ENCODE peak calls at places on chromosomes 11 and 22, in four cellular contexts. One of them, this sample, is unnamed.

GRCh38 chr22:43401661-43402060 is 10.2 kb upstream of the MPPED1 start:
- DNase-seq in hepatocyte: no peak
- DNase-seq in HepG2: no peak
- DNase-seq in GM23248: no peak
- DNase-seq in this sample: no peak

GRCh38 chr11:9053631-9054030 is 37.8 kb downstream of the SCUBE2 start:
- DNase-seq in hepatocyte: no peak
- DNase-seq in GM23248: peak
- DNase-seq in HepG2: no peak
- DNase-seq in this sample: no peak

GRCh38 chr11:121643530-121644512 is 191.1 kb upstream of the SORL1-AS1 start:
- DNase-seq in HepG2: no peak
- DNase-seq in hepatocyte: no peak
- DNase-seq in GM23248: no peak
- DNase-seq in this sample: no peak

GRCh38 chr11:123640677-123641494 is 13.5 kb downstream of the SCN3B start:
- DNase-seq in GM23248: peak
- DNase-seq in HepG2: peak
- DNase-seq in hepatocyte: peak
- DNase-seq in this sample: peak

GRCh38 chr11:7907121-7907520 is 23.9 kb downstream of the OR10A6 start:
- DNase-seq in GM23248: peak
- DNase-seq in hepatocyte: no peak
- DNase-seq in HepG2: no peak
- DNase-seq in this sample: no peak

GRCh38 chr11:127268956-127269355 is 268.4 kb upstream of the KIRREL3 start:
- DNase-seq in HepG2: no peak
- DNase-seq in GM23248: no peak
- DNase-seq in hepatocyte: no peak
- DNase-seq in this sample: no peak

GRCh38 chr22:49664371-49664881 is 163.2 kb downstream of the BRD1 start:
- DNase-seq in hepatocyte: no peak
- DNase-seq in GM23248: no peak
- DNase-seq in HepG2: no peak
- DNase-seq in this sample: no peak

GRCh38 chr11:62402226-62402625 is 16.6 kb upstream of the SCGB1A1 start:
- DNase-seq in hepatocyte: no peak
- DNase-seq in HepG2: no peak
- DNase-seq in GM23248: peak
- DNase-seq in this sample: no peak

GRCh38 chr11:107834995-107835394 is 23.6 kb downstream of the SLC35F2 start:
- DNase-seq in HepG2: no peak
- DNase-seq in GM23248: no peak
- DNase-seq in hepatocyte: peak
- DNase-seq in this sample: no peak

GRCh38 chr11:35649984-35650383 is 12.6 kb upstream of the TRIM44 start:
- DNase-seq in HepG2: no peak
- DNase-seq in hepatocyte: no peak
- DNase-seq in GM23248: peak
- DNase-seq in this sample: peak

GRCh38 chr11:121449123-121449522 is 3.0 kb upstream of the SORL1 start:
- DNase-seq in HepG2: no peak
- DNase-seq in GM23248: no peak
- DNase-seq in hepatocyte: no peak
- DNase-seq in this sample: no peak

GRCh38 chr11:131633978-131634377 is 263.6 kb downstream of the NTM start:
- DNase-seq in hepatocyte: no peak
- DNase-seq in HepG2: no peak
- DNase-seq in GM23248: peak
- DNase-seq in this sample: no peak

GRCh38 chr11:6632116-6633073 is 13.2 kb upstream of the TPP1 start:
- DNase-seq in GM23248: no peak
- DNase-seq in hepatocyte: no peak
- DNase-seq in HepG2: no peak
- DNase-seq in this sample: no peak

GRCh38 chr11:46332568-46333128 is 14.6 kb upstream of the DGKZ start:
- DNase-seq in hepatocyte: no peak
- DNase-seq in GM23248: peak
- DNase-seq in HepG2: no peak
- DNase-seq in this sample: no peak

GRCh38 chr22:45314054-45314721 is 4.5 kb downstream of the FAM118A start:
- DNase-seq in HepG2: peak
- DNase-seq in hepatocyte: peak
- DNase-seq in GM23248: no peak
- DNase-seq in this sample: no peak

GRCh38 chr11:118051136-118051610 is 25.7 kb upstream of the TMPRSS4 start:
- DNase-seq in HepG2: no peak
- DNase-seq in hepatocyte: no peak
- DNase-seq in GM23248: no peak
- DNase-seq in this sample: no peak

GRCh38 chr11:102469196-102469821 is 16.7 kb upstream of the TMEM123 start:
- DNase-seq in GM23248: peak
- DNase-seq in HepG2: no peak
- DNase-seq in hepatocyte: peak
- DNase-seq in this sample: peak

GRCh38 chr11:94768602-94769511 is 701 bp downstream of the AMOTL1 start:
- DNase-seq in hepatocyte: peak
- DNase-seq in GM23248: peak
- DNase-seq in HepG2: no peak
- DNase-seq in this sample: peak

GRCh38 chr22:16699336-16699735 is 106.7 kb upstream of the CCT8L2 start:
- DNase-seq in GM23248: no peak
- DNase-seq in HepG2: no peak
- DNase-seq in hepatocyte: no peak
- DNase-seq in this sample: no peak

GRCh38 chr11:20258496-20258895 is 98.2 kb upstream of the DBX1 start:
- DNase-seq in hepatocyte: no peak
- DNase-seq in GM23248: no peak
- DNase-seq in HepG2: no peak
- DNase-seq in this sample: no peak

GRCh38 chr11:2248242-2248641 is 22.1 kb downstream of the ASCL2 start:
- DNase-seq in HepG2: no peak
- DNase-seq in GM23248: no peak
- DNase-seq in hepatocyte: no peak
- DNase-seq in this sample: no peak

GRCh38 chr11:74397531-74398243 is 546 bp downstream of the PGM2L1 start:
- DNase-seq in GM23248: peak
- DNase-seq in HepG2: peak
- DNase-seq in hepatocyte: peak
- DNase-seq in this sample: peak

GRCh38 chr22:22026157-22026831 is 43.7 kb upstream of the TOP3B start:
- DNase-seq in GM23248: no peak
- DNase-seq in HepG2: no peak
- DNase-seq in hepatocyte: no peak
- DNase-seq in this sample: no peak

GRCh38 chr11:132874638-132875037 is 657.7 kb downstream of the OPCML start:
- DNase-seq in GM23248: peak
- DNase-seq in hepatocyte: peak
- DNase-seq in HepG2: no peak
- DNase-seq in this sample: peak

GRCh38 chr22:41862530-41863266 is 29.8 kb downstream of the SREBF2 start:
- DNase-seq in hepatocyte: no peak
- DNase-seq in GM23248: peak
- DNase-seq in HepG2: no peak
- DNase-seq in this sample: no peak

GRCh38 chr22:47053013-47053864 is 290.8 kb downstream of the TBC1D22A start:
- DNase-seq in hepatocyte: no peak
- DNase-seq in HepG2: no peak
- DNase-seq in GM23248: no peak
- DNase-seq in this sample: no peak

GRCh38 chr22:30697975-30698374 is 3.3 kb downstream of the OSBP2 start:
- DNase-seq in HepG2: no peak
- DNase-seq in hepatocyte: no peak
- DNase-seq in GM23248: no peak
- DNase-seq in this sample: no peak

GRCh38 chr22:33210129-33210784 is 152.1 kb upstream of the SYN3 start:
- DNase-seq in GM23248: peak
- DNase-seq in HepG2: peak
- DNase-seq in hepatocyte: peak
- DNase-seq in this sample: peak

GRCh38 chr11:86589856-86590589 is 82.4 kb downstream of the ME3 start:
- DNase-seq in GM23248: no peak
- DNase-seq in HepG2: no peak
- DNase-seq in hepatocyte: no peak
- DNase-seq in this sample: no peak

GRCh38 chr11:102592634-102593581 is 32.2 kb downstream of the MMP20 start:
- DNase-seq in hepatocyte: no peak
- DNase-seq in GM23248: peak
- DNase-seq in HepG2: peak
- DNase-seq in this sample: peak

GRCh38 chr22:35616043-35616442 is 1.1 kb downstream of the MB start:
- DNase-seq in hepatocyte: no peak
- DNase-seq in GM23248: no peak
- DNase-seq in HepG2: no peak
- DNase-seq in this sample: no peak

GRCh38 chr22:41752011-41752975 is 48.2 kb upstream of the CCDC134 start:
- DNase-seq in GM23248: peak
- DNase-seq in HepG2: peak
- DNase-seq in hepatocyte: no peak
- DNase-seq in this sample: peak

GRCh38 chr22:38208549-38209097 is 6.8 kb downstream of the MAFF start:
- DNase-seq in HepG2: no peak
- DNase-seq in hepatocyte: no peak
- DNase-seq in GM23248: no peak
- DNase-seq in this sample: no peak

GRCh38 chr22:20304646-20305045 is 15.2 kb downstream of the DGCR6L start:
- DNase-seq in HepG2: no peak
- DNase-seq in GM23248: no peak
- DNase-seq in hepatocyte: no peak
- DNase-seq in this sample: no peak

GRCh38 chr11:59261150-59261549 is 48.4 kb upstream of the MPEG1 start:
- DNase-seq in hepatocyte: no peak
- DNase-seq in GM23248: no peak
- DNase-seq in HepG2: no peak
- DNase-seq in this sample: no peak

GRCh38 chr11:59263225-59263894 is 50.6 kb upstream of the MPEG1 start:
- DNase-seq in GM23248: no peak
- DNase-seq in hepatocyte: peak
- DNase-seq in HepG2: peak
- DNase-seq in this sample: peak

GRCh38 chr11:59262419-59262818 is 49.7 kb upstream of the MPEG1 start:
- DNase-seq in GM23248: no peak
- DNase-seq in HepG2: no peak
- DNase-seq in hepatocyte: no peak
- DNase-seq in this sample: no peak

GRCh38 chr11:59259047-59259446 is 46.3 kb upstream of the MPEG1 start:
- DNase-seq in hepatocyte: no peak
- DNase-seq in HepG2: no peak
- DNase-seq in GM23248: no peak
- DNase-seq in this sample: no peak

GRCh38 chr11:59259867-59260475 is 47.2 kb upstream of the MPEG1 start:
- DNase-seq in HepG2: no peak
- DNase-seq in GM23248: no peak
- DNase-seq in hepatocyte: no peak
- DNase-seq in this sample: no peak
- TF ChIP-seq EZH2 in HepG2: no peak
- TF ChIP-seq EZH2 in GM23248: no peak
- TF ChIP-seq EZH2 in hepatocyte: no peak
- TF ChIP-seq EZH2 in this sample: no peak

DNA sequence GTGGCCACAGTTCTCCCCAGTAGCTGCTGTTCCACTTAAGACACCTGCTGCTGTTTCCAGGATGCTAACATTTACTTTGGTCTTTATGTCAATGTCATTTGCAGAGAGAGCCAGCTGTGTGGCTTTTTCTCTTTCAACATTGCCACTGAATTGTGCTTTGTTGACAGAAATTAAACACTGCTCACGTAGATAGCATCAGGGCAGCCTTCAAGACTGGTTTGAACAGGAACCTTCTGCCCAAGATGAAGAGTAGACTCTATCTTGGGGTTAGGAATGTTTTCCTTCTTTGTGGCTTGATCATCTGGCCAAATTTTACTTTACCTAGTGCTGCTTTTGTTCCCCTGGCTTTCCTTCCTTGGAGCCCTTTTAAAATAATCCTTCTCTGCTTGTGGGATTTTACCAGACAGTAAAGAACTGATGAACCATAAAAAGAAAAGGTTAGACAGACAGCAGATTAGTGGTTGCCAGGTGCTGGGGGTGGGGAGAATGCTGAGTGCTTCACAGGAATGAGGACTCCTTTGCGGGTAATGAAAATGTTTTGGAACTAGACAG is 22.6 kb upstream of the XBP1 start:
- DNase-seq in hepatocyte: peak
- DNase-seq in HepG2: peak
- DNase-seq in GM23248: no peak
- DNase-seq in this sample: no peak
- H3K27ac ChIP-seq in hepatocyte: peak
- H3K27ac ChIP-seq in HepG2: peak
- H3K27ac ChIP-seq in GM23248: no peak
- H3K27ac ChIP-seq in this sample: no peak

DNA sequence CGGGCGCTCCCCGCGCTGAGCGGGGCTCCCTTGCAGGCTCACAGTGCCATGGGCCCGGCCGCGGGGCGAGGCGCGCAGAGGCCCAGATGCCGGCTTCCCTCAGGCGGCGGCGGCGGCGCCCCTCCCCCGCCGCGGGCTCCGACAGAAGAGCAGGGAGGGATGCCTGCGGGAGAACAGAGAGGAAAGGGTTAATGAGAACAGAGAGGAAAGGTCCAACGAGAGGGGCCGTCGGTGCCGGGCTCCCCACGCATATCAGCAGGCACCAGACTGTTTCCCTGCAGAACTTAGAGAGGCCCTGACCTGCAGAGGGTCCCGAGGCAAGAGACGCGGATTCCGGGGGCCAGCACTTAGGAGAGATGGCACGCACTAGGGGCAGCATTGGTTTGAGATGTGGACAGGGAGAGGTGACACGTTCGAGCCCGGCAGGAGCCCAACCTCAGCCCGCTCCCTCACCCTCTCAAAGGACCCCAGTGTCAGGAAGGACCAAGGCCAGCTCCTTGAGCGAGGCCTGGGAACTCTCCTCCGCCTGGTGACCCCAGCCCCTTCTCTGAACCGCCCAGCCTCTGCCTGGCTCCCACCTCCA is 9.1 kb downstream of the NRXN2 start:
- DNase-seq in GM23248: no peak
- DNase-seq in HepG2: no peak
- DNase-seq in hepatocyte: no peak
- DNase-seq in this sample: no peak
- TF ChIP-seq EZH2 in GM23248: peak
- TF ChIP-seq EZH2 in HepG2: no peak
- TF ChIP-seq EZH2 in hepatocyte: peak
- TF ChIP-seq EZH2 in this sample: peak

GRCh38 chr11:271316-271715 is 6.9 kb upstream of the NLRP6 start:
- DNase-seq in HepG2: no peak
- DNase-seq in GM23248: no peak
- DNase-seq in hepatocyte: no peak
- DNase-seq in this sample: no peak

GRCh38 chr11:269146-269890 is 8.9 kb upstream of the NLRP6 start:
- DNase-seq in HepG2: peak
- DNase-seq in GM23248: peak
- DNase-seq in hepatocyte: no peak
- DNase-seq in this sample: no peak

GRCh38 chr11:272195-272930 is 5.8 kb upstream of the NLRP6 start:
- DNase-seq in hepatocyte: no peak
- DNase-seq in GM23248: no peak
- DNase-seq in HepG2: no peak
- DNase-seq in this sample: no peak

GRCh38 chr11:272931-273198 is 5.3 kb upstream of the NLRP6 start:
- DNase-seq in GM23248: no peak
- DNase-seq in HepG2: no peak
- DNase-seq in hepatocyte: no peak
- DNase-seq in this sample: no peak

GRCh38 chr11:270451-271208 is 7.6 kb upstream of the NLRP6 start:
- DNase-seq in HepG2: no peak
- DNase-seq in GM23248: no peak
- DNase-seq in hepatocyte: peak
- DNase-seq in this sample: no peak
- H3K27ac ChIP-seq in HepG2: no peak
- H3K27ac ChIP-seq in GM23248: no peak
- H3K27ac ChIP-seq in hepatocyte: no peak
- H3K27ac ChIP-seq in this sample: no peak